ENCODE peak calls at places on chromosome 12, in eight cellular contexts. N is mesothelial cell of epicardium; B is H9; F is stimulated activated CD4-positive, alpha-beta T cell treated with anti-CD3 and anti-CD28 coated beads, Interleukin-1b, Interleukin-23, amount 100 ng/mL, for 1 hour; R is LoVo; H is stimulated activated CD8-positive, alpha-beta memory T cell treated with anti-CD3 and anti-CD28 coated beads, Interleukin-7, amount 100 ng/mL, for 1 hour; T is KG1; W is cardiac muscle cell. I is an unnamed sample.

GRCh38 chr12:46617167-46617566 is 208.6 kb downstream of the SLC38A4 start:
- DNase-seq in B (no peak), N (no peak), T (no peak), W (no peak), R (no peak), F (no peak), H (no peak), I (no peak)

GRCh38 chr12:51320695-51321320 is 3.2 kb downstream of the BIN2 start:
- DNase-seq in R (no peak), H (no peak), F (no peak), N (no peak), W (peak), B (peak), T (no peak), I (no peak)

GRCh38 chr12:39369756-39370155 is 73.2 kb downstream of the KIF21A start:
- DNase-seq in W (no peak), B (no peak), H (no peak), F (no peak), N (no peak), R (no peak), T (no peak), I (no peak)

GRCh38 chr12:54870617-54871016 is 16.3 kb downstream of the MUCL1 start:
- DNase-seq in N (no peak), T (no peak), F (no peak), R (no peak), H (no peak), B (no peak), W (no peak), I (no peak)

GRCh38 chr12:93773122-93773871 is 96.1 kb downstream of the CRADD start:
- DNase-seq in N (no peak), H (no peak), F (peak), R (no peak), T (no peak), W (no peak), B (no peak), I (no peak)

GRCh38 chr12:117362391-117362790 is 965 bp upstream of the NOS1 start:
- DNase-seq in N (no peak), H (no peak), T (no peak), B (no peak), R (no peak), W (no peak), F (no peak), I (no peak)

GRCh38 chr12:75488553-75488952 is 8.0 kb downstream of the GLIPR1 start:
- DNase-seq in F (no peak), B (peak), H (no peak), T (no peak), R (peak), N (no peak), W (peak), I (no peak)

GRCh38 chr12:27081668-27082091 is 698 bp downstream of the C12orf71 start:
- DNase-seq in W (no peak), R (no peak), H (no peak), F (no peak), T (no peak), B (peak), N (no peak), I (no peak)

GRCh38 chr12:96014932-96015599 is 18.9 kb upstream of the HAL start:
- DNase-seq in N (no peak), B (no peak), H (no peak), W (no peak), R (no peak), F (no peak), T (no peak), I (no peak)

GRCh38 chr12:70535896-70536374 is 101.3 kb downstream of the PTPRB start:
- DNase-seq in F (no peak), W (no peak), H (no peak), R (no peak), T (no peak), N (no peak), B (no peak), I (peak)

GRCh38 chr12:44947163-44947562 is 71.0 kb upstream of the NELL2 start:
- DNase-seq in T (no peak), W (no peak), F (no peak), H (no peak), N (no peak), R (no peak), B (no peak), I (no peak)

GRCh38 chr12:72071030-72071429 is 132.4 kb downstream of the TPH2 start:
- DNase-seq in W (no peak), F (no peak), N (no peak), T (no peak), R (no peak), B (no peak), H (no peak), I (no peak)

GRCh38 chr12:77179515-77179914 is 114.1 kb upstream of the E2F7 start:
- DNase-seq in B (peak), T (no peak), W (no peak), R (no peak), N (no peak), F (no peak), H (no peak), I (no peak)

I was measured in anterior cingulate cortex.